ENCODE peak calls at places on chromosomes 1 and 21, in six cellular contexts. I is NCI-H510A treated with DMSO at 0.1 percent for 48 hours; Y is CD4-positive, alpha-beta memory T cell; J is fibroblast of mammary gland; P is lung; V is IMR-90. B is an unnamed sample.
A peak's percentile ranks its signal among the peaks of the same experiment; 100 is the strongest.

GRCh38 chr1:25922633-25923567 is 16.7 kb upstream of the STMN1 start:
- DNase-seq in Y (peak; percentile 60), I (peak; percentile 49), V (no peak), P (peak; percentile 39), J (no peak), B (peak; percentile 56)

GRCh38 chr21:43864806-43865470 is at the start of gene AGPAT3:
- DNase-seq in P (no peak), J (no peak), Y (peak; percentile 51), I (no peak), V (no peak), B (peak; percentile 28)

GRCh38 chr1:77394166-77394565 is 112.3 kb downstream of the AK5 start:
- DNase-seq in J (peak; percentile 38), I (no peak), V (peak; percentile 76), Y (no peak), P (no peak), B (peak; percentile 73)

GRCh38 chr1:43653339-43653738 is 3.4 kb downstream of the KDM4A start:
- DNase-seq in V (peak; percentile 37), I (peak; percentile 51), P (no peak), Y (no peak), J (peak; percentile 59), B (peak; percentile 67)

GRCh38 chr1:46479744-46480350 is 9.8 kb upstream of the DMBX1 start:
- DNase-seq in V (no peak), I (no peak), Y (no peak), J (no peak), P (no peak), B (no peak)

GRCh38 chr21:26461500-26461899 is 111.6 kb downstream of the CYYR1 start:
- DNase-seq in V (no peak), J (no peak), I (no peak), P (no peak), Y (no peak), B (peak; percentile 3)

GRCh38 chr1:207941664-207942063 is 30.7 kb upstream of the CD34 start:
- DNase-seq in V (peak; percentile 50), I (no peak), J (peak; percentile 93), P (peak; percentile 49), Y (no peak), B (no peak)

GRCh38 chr1:154745286-154745731 is 124.8 kb downstream of the KCNN3 start:
- DNase-seq in V (no peak), I (no peak), Y (no peak), J (no peak), P (no peak), B (no peak)

B was measured in ELR.